ENCODE peak calls at places on chromosomes 12 and 14, in four cellular contexts. One of them, this sample, is unnamed.

GRCh38 chr14:104536942-104537612 is 42.5 kb upstream of the C14orf180 start:
- DNase-seq in PC-9: no peak
- DNase-seq in WERI-Rb-1: no peak
- DNase-seq in HepG2: no peak
- DNase-seq in this sample: no peak

GRCh38 chr14:92497391-92497790 is 16.2 kb upstream of the RIN3 start:
- DNase-seq in PC-9: no peak
- DNase-seq in WERI-Rb-1: no peak
- DNase-seq in HepG2: no peak
- DNase-seq in this sample: no peak

GRCh38 chr12:3743803-3744202 is 9.1 kb downstream of the CRACR2A start:
- DNase-seq in PC-9: no peak
- DNase-seq in WERI-Rb-1: no peak
- DNase-seq in HepG2: no peak
- DNase-seq in this sample: no peak

GRCh38 chr12:3132636-3133409 is 55.6 kb downstream of the TSPAN9 start:
- DNase-seq in PC-9: no peak
- DNase-seq in WERI-Rb-1: peak
- DNase-seq in HepG2: no peak
- DNase-seq in this sample: no peak

GRCh38 chr12:94262228-94263010 is 114.0 kb downstream of the PLXNC1 start:
- DNase-seq in PC-9: peak
- DNase-seq in WERI-Rb-1: no peak
- DNase-seq in HepG2: no peak
- DNase-seq in this sample: no peak

GRCh38 chr12:124703852-124704251 is 136.4 kb upstream of the NCOR2 start:
- DNase-seq in PC-9: no peak
- DNase-seq in WERI-Rb-1: no peak
- DNase-seq in HepG2: peak
- DNase-seq in this sample: no peak

GRCh38 chr12:27252934-27253333 is 8.8 kb downstream of the STK38L start:
- DNase-seq in PC-9: no peak
- DNase-seq in WERI-Rb-1: no peak
- DNase-seq in HepG2: no peak
- DNase-seq in this sample: no peak

GRCh38 chr12:116053479-116054195 is 223.9 kb downstream of the MED13L start:
- DNase-seq in PC-9: no peak
- DNase-seq in WERI-Rb-1: no peak
- DNase-seq in HepG2: peak
- DNase-seq in this sample: peak

GRCh38 chr14:42687421-42687820 is 1080.7 kb downstream of the LRFN5 start:
- DNase-seq in PC-9: no peak
- DNase-seq in WERI-Rb-1: no peak
- DNase-seq in HepG2: no peak
- DNase-seq in this sample: no peak

GRCh38 chr12:26109343-26109841 is 15.4 kb downstream of the BHLHE41 start:
- DNase-seq in PC-9: no peak
- DNase-seq in WERI-Rb-1: no peak
- DNase-seq in HepG2: no peak
- DNase-seq in this sample: no peak

GRCh38 chr14:101830271-101830670 is 68.8 kb downstream of the PPP2R5C start:
- DNase-seq in PC-9: no peak
- DNase-seq in WERI-Rb-1: no peak
- DNase-seq in HepG2: no peak
- DNase-seq in this sample: no peak

GRCh38 chr14:96158735-96159134 is 45.9 kb upstream of the BDKRB2 start:
- DNase-seq in PC-9: no peak
- DNase-seq in WERI-Rb-1: no peak
- DNase-seq in HepG2: no peak
- DNase-seq in this sample: no peak

GRCh38 chr14:56412453-56413434 is 166.9 kb upstream of the TMEM260 start:
- DNase-seq in PC-9: no peak
- DNase-seq in WERI-Rb-1: no peak
- DNase-seq in HepG2: no peak
- DNase-seq in this sample: no peak

GRCh38 chr12:10033783-10034381 is 3.4 kb downstream of the CLEC9A start:
- DNase-seq in PC-9: no peak
- DNase-seq in WERI-Rb-1: no peak
- DNase-seq in HepG2: no peak
- DNase-seq in this sample: no peak

GRCh38 chr14:87690076-87690661 is 302.8 kb downstream of the GALC start:
- DNase-seq in PC-9: no peak
- DNase-seq in WERI-Rb-1: peak
- DNase-seq in HepG2: no peak
- DNase-seq in this sample: no peak

GRCh38 chr12:109879332-109880048 is 851 bp downstream of the GLTP start:
- DNase-seq in PC-9: no peak
- DNase-seq in WERI-Rb-1: no peak
- DNase-seq in HepG2: no peak
- DNase-seq in this sample: no peak

GRCh38 chr12:2450553-2450952 is 344.2 kb upstream of the FKBP4 start:
- DNase-seq in PC-9: no peak
- DNase-seq in WERI-Rb-1: no peak
- DNase-seq in HepG2: no peak
- DNase-seq in this sample: no peak

GRCh38 chr14:24179961-24180726 is 8.3 kb downstream of the REC8 start:
- DNase-seq in PC-9: no peak
- DNase-seq in WERI-Rb-1: no peak
- DNase-seq in HepG2: no peak
- DNase-seq in this sample: no peak

GRCh38 chr12:77152623-77153193 is 87.3 kb upstream of the E2F7 start:
- DNase-seq in PC-9: no peak
- DNase-seq in WERI-Rb-1: no peak
- DNase-seq in HepG2: peak
- DNase-seq in this sample: no peak

GRCh38 chr12:57085999-57086950 is 2.6 kb upstream of the NAB2 start:
- DNase-seq in PC-9: peak
- DNase-seq in WERI-Rb-1: peak
- DNase-seq in HepG2: peak
- DNase-seq in this sample: peak

GRCh38 chr12:67222302-67222701 is 46.9 kb upstream of the CAND1 start:
- DNase-seq in PC-9: peak
- DNase-seq in WERI-Rb-1: no peak
- DNase-seq in HepG2: no peak
- DNase-seq in this sample: no peak

GRCh38 chr12:57839996-57840395 is 6.5 kb downstream of the CTDSP2 start:
- DNase-seq in PC-9: no peak
- DNase-seq in WERI-Rb-1: no peak
- DNase-seq in HepG2: no peak
- DNase-seq in this sample: no peak

GRCh38 chr12:89040146-89040964 is 311.9 kb downstream of the DUSP6 start:
- DNase-seq in PC-9: no peak
- DNase-seq in WERI-Rb-1: no peak
- DNase-seq in HepG2: no peak
- DNase-seq in this sample: no peak

GRCh38 chr14:37480446-37481290 is 114.4 kb downstream of the FOXA1 start:
- DNase-seq in PC-9: no peak
- DNase-seq in WERI-Rb-1: no peak
- DNase-seq in HepG2: peak
- DNase-seq in this sample: no peak

GRCh38 chr12:8784464-8784863 is 38.0 kb upstream of the A2ML1 start:
- DNase-seq in PC-9: no peak
- DNase-seq in WERI-Rb-1: no peak
- DNase-seq in HepG2: no peak
- DNase-seq in this sample: no peak

GRCh38 chr12:47004634-47005033 is 74.8 kb upstream of the PCED1B start:
- DNase-seq in PC-9: no peak
- DNase-seq in WERI-Rb-1: no peak
- DNase-seq in HepG2: no peak
- DNase-seq in this sample: no peak

GRCh38 chr14:67457782-67458181 is 30.7 kb downstream of the TMEM229B start:
- DNase-seq in PC-9: peak
- DNase-seq in WERI-Rb-1: peak
- DNase-seq in HepG2: no peak
- DNase-seq in this sample: no peak

GRCh38 chr12:78194448-78194847 is 363.8 kb downstream of the NAV3 start:
- DNase-seq in PC-9: no peak
- DNase-seq in WERI-Rb-1: no peak
- DNase-seq in HepG2: no peak
- DNase-seq in this sample: no peak

GRCh38 chr12:110029290-110029689 is 19.0 kb downstream of the C12orf76 start:
- DNase-seq in PC-9: no peak
- DNase-seq in WERI-Rb-1: no peak
- DNase-seq in HepG2: no peak
- DNase-seq in this sample: no peak

GRCh38 chr14:106393742-106394141 is 867.4 kb downstream of the TMEM121 start:
- DNase-seq in PC-9: no peak
- DNase-seq in WERI-Rb-1: no peak
- DNase-seq in HepG2: no peak
- DNase-seq in this sample: no peak

GRCh38 chr12:2783936-2784600 is 10.7 kb upstream of the FKBP4 start:
- DNase-seq in PC-9: peak
- DNase-seq in WERI-Rb-1: peak
- DNase-seq in HepG2: peak
- DNase-seq in this sample: peak

GRCh38 chr14:51167587-51168219 is 72.3 kb upstream of the TMX1 start:
- DNase-seq in PC-9: no peak
- DNase-seq in WERI-Rb-1: no peak
- DNase-seq in HepG2: no peak
- DNase-seq in this sample: no peak

DNA sequence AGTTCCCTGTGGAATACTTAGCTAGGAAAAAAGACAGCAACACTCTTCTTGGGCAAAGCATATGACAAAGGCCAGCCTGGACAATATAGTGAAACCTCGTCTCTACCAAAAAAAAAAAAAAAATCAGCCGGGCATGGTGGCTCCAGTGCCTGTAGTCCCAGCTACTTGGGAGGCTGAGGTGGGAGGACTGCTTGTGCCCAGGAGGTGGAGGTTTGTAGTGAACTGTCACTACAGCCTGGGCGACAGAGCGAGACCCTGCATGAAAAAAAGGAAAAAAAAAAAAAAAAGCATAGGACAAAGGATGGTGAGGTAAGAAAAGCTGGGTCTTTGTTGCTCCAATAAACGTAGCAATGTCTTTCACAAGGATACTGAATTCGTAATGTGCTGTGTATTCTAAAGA is 1.1 kb downstream of the TXNDC16 start:
- DNase-seq in PC-9: no peak
- DNase-seq in WERI-Rb-1: no peak
- DNase-seq in HepG2: no peak
- DNase-seq in this sample: no peak
- H3K4me3 ChIP-seq in PC-9: peak
- H3K4me3 ChIP-seq in WERI-Rb-1: peak
- H3K4me3 ChIP-seq in HepG2: peak
- H3K4me3 ChIP-seq in this sample: peak

GRCh38 chr12:107126688-107127481 is 33.5 kb upstream of the CRY1 start:
- DNase-seq in PC-9: peak
- DNase-seq in WERI-Rb-1: peak
- DNase-seq in HepG2: no peak
- DNase-seq in this sample: no peak
- TF ChIP-seq CTCF in PC-9: peak
- TF ChIP-seq CTCF in WERI-Rb-1: peak
- TF ChIP-seq CTCF in HepG2: peak
- TF ChIP-seq CTCF in this sample: peak

GRCh38 chr12:43237238-43237879 is 314.6 kb downstream of the ADAMTS20 start:
- DNase-seq in PC-9: no peak
- DNase-seq in WERI-Rb-1: no peak
- DNase-seq in HepG2: no peak
- DNase-seq in this sample: no peak

GRCh38 chr12:43238281-43238680 is 313.7 kb downstream of the ADAMTS20 start:
- DNase-seq in PC-9: no peak
- DNase-seq in WERI-Rb-1: no peak
- DNase-seq in HepG2: no peak
- DNase-seq in this sample: no peak

GRCh38 chr12:43233861-43234260 is 318.1 kb downstream of the ADAMTS20 start:
- DNase-seq in PC-9: no peak
- DNase-seq in WERI-Rb-1: no peak
- DNase-seq in HepG2: no peak
- DNase-seq in this sample: no peak
- H3K4me3 ChIP-seq in PC-9: no peak
- H3K4me3 ChIP-seq in WERI-Rb-1: no peak
- H3K4me3 ChIP-seq in HepG2: no peak
- H3K4me3 ChIP-seq in this sample: no peak

DNA sequence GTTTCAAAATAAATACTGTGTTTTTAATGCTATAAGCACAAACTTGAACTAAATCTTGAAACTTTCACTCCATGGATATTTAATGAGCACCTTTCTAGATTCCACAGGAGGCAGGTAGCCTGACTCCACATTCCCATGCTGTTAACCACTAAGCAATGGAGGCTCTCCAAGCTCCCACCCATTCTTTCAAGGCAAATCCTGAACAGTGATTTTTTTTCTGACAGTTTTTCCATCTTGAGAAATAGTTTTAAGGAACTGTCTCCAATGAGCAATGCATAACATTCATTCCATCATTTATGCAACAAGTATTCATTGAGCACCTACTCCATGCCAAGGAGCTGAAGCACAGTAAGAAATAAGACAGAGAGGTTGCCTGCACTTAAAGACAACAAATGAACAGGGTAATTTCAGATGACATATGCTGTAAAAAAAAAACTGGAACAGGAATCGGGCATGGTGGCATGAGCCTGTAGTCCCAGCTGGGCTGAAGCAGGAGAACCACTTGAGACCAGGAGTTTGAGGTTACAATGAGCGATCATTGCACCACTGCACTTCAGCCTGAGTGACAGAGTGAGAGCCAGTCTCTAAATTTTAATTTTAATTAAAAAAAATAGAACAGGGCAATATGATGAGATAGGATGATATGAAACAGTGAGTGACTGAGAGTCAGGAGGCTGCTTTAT is 102.3 kb upstream of the CPSF6 start:
- DNase-seq in PC-9: no peak
- DNase-seq in WERI-Rb-1: no peak
- DNase-seq in HepG2: no peak
- DNase-seq in this sample: no peak
- TF ChIP-seq CTCF in PC-9: no peak
- TF ChIP-seq CTCF in WERI-Rb-1: no peak
- TF ChIP-seq CTCF in HepG2: no peak
- TF ChIP-seq CTCF in this sample: no peak